ENCODE peak calls at places on chromosome 2, in four cellular contexts. X is B cell, V is heart left ventricle, Y is NCI-H1694. R is an unnamed sample.

GRCh38 chr2:146721486-146721885 is 1123.3 kb upstream of the ACVR2A start:
- DNase-seq in X (no peak), V (no peak), Y (no peak), R (no peak)

GRCh38 chr2:240452471-240453256 is 17.2 kb downstream of the GPC1 start:
- DNase-seq in X (no peak), V (peak; percentile 70), Y (no peak), R (peak; percentile 73)

GRCh38 chr2:70140978-70141753 is 49.7 kb downstream of the C2orf42 start:
- DNase-seq in X (peak; percentile 77), V (peak; percentile 55), Y (peak; percentile 55), R (peak; percentile 72)

GRCh38 chr2:176584333-176584732 is 315.1 kb downstream of the MTX2 start:
- DNase-seq in V (no peak), X (no peak), Y (no peak), R (no peak)

GRCh38 chr2:54103454-54104314 is 11.7 kb upstream of the ACYP2 start:
- DNase-seq in V (no peak), Y (no peak), X (peak; percentile 88), R (no peak)

GRCh38 chr2:178413472-178414265 is 37.3 kb downstream of the PRKRA start:
- DNase-seq in Y (peak; percentile 49), X (peak; percentile 74), V (peak; percentile 80), R (peak; percentile 87)

GRCh38 chr2:33069894-33070651 is 123.3 kb downstream of the LTBP1 start:
- DNase-seq in Y (no peak), V (peak; percentile 52), X (no peak), R (peak; percentile 85)

GRCh38 chr2:64268330-64268729 is 124.1 kb upstream of the PELI1 start:
- DNase-seq in X (no peak), V (no peak), Y (no peak), R (no peak)

GRCh38 chr2:16773080-16773713 is 107.6 kb upstream of the CYRIA start:
- DNase-seq in X (peak; percentile 61), Y (peak; percentile 39), V (no peak), R (no peak)

GRCh38 chr2:133484106-133484505 is 84.2 kb downstream of the NCKAP5 start:
- DNase-seq in V (no peak), Y (no peak), X (no peak), R (no peak)

GRCh38 chr2:215796160-215796559 is 217.2 kb downstream of the MREG start:
- DNase-seq in V (no peak), Y (no peak), X (no peak), R (no peak)

GRCh38 chr2:28507806-28508764 is 12.2 kb downstream of the PLB1 start:
- DNase-seq in Y (no peak), X (no peak), V (no peak), R (no peak)

R was measured in aorta.